ENCODE peak calls at places on chromosomes 11 and 22, in eight cellular contexts. B, C, T, R, P, J, M and H are unnamed samples.
A peak's percentile ranks its signal among the peaks of the same experiment; 100 is the strongest.

GRCh38 chr11:16184588-16184987 is 171.8 kb downstream of the SOX6 start:
- DNase-seq in B (no peak), C (no peak), T (no peak), R (no peak), P (peak; percentile 79), J (peak; percentile 34), M (peak; percentile 70), H (no peak)

GRCh38 chr11:128472128-128473110 is 114.9 kb downstream of the ETS1 start:
- DNase-seq in B (no peak), C (no peak), T (no peak), R (no peak), P (peak; percentile 47), J (peak; percentile 56), M (no peak), H (no peak)

GRCh38 chr11:59135648-59136461 is 6.8 kb upstream of the FAM111A start:
- DNase-seq in B (peak; percentile 74), C (peak; percentile 81), T (peak; percentile 84), R (peak; percentile 81), P (peak; percentile 73), J (peak; percentile 84), M (peak; percentile 53), H (peak; percentile 82)

GRCh38 chr11:94732617-94733292 is 35.4 kb upstream of the AMOTL1 start:
- DNase-seq in B (peak; percentile 68), C (peak; percentile 56), T (no peak), R (peak; percentile 51), P (peak; percentile 58), J (peak; percentile 73), M (no peak), H (no peak)

GRCh38 chr22:37632174-37633081 is 7.0 kb upstream of the SH3BP1 start:
- DNase-seq in B (no peak), C (no peak), T (no peak), R (no peak), P (no peak), J (no peak), M (no peak), H (no peak)

GRCh38 chr22:17131686-17132085 is 10.5 kb upstream of the TMEM121B start:
- DNase-seq in B (no peak), C (no peak), T (peak; percentile 65), R (no peak), P (no peak), J (no peak), M (peak; percentile 10), H (no peak)

GRCh38 chr11:18324381-18324780 is 2.0 kb downstream of the GTF2H1 start:
- DNase-seq in B (no peak), C (no peak), T (no peak), R (no peak), P (no peak), J (no peak), M (no peak), H (no peak)

GRCh38 chr11:94849836-94850235 is 81.7 kb downstream of the AMOTL1 start:
- DNase-seq in B (no peak), C (no peak), T (no peak), R (peak; percentile 31), P (no peak), J (peak; percentile 78), M (no peak), H (no peak)

GRCh38 chr11:11857769-11858168 is 16.0 kb downstream of the USP47 start:
- DNase-seq in B (no peak), C (no peak), T (no peak), R (no peak), P (no peak), J (no peak), M (peak; percentile 65), H (no peak)

GRCh38 chr22:33796494-33796893 is 123.8 kb downstream of the LARGE1 start:
- DNase-seq in B (no peak), C (no peak), T (no peak), R (no peak), P (no peak), J (no peak), M (no peak), H (no peak)

GRCh38 chr22:45818130-45819085 is 146.8 kb downstream of the ATXN10 start:
- DNase-seq in B (peak; percentile 71), C (peak; percentile 30), T (peak; percentile 51), R (peak; percentile 44), P (peak; percentile 20), J (no peak), M (no peak), H (no peak)

GRCh38 chr11:104163100-104164027 is 583 bp downstream of the PDGFD start:
- DNase-seq in B (peak; percentile 54), C (peak; percentile 30), T (peak; percentile 48), R (peak; percentile 41), P (peak; percentile 20), J (peak; percentile 52), M (no peak), H (peak; percentile 31)

GRCh38 chr11:82750643-82751139 is 17.0 kb upstream of the FAM181B start:
- DNase-seq in B (no peak), C (no peak), T (peak; percentile 94), R (no peak), P (no peak), J (no peak), M (no peak), H (no peak)

GRCh38 chr11:70482529-70482917 is 84.2 kb downstream of the CTTN start:
- DNase-seq in B (peak; percentile 71), C (peak; percentile 62), T (no peak), R (peak; percentile 61), P (no peak), J (peak; percentile 39), M (no peak), H (no peak)

GRCh38 chr11:128824199-128825049 is 42.7 kb downstream of the KCNJ1 start:
- DNase-seq in B (no peak), C (no peak), T (no peak), R (no peak), P (peak; percentile 21), J (peak; percentile 32), M (no peak), H (no peak)

GRCh38 chr11:130710022-130710421 is 206.3 kb downstream of the SNX19 start:
- DNase-seq in B (no peak), C (no peak), T (no peak), R (no peak), P (no peak), J (no peak), M (no peak), H (no peak)

GRCh38 chr11:130715085-130715932 is 201.0 kb downstream of the SNX19 start:
- DNase-seq in B (no peak), C (no peak), T (no peak), R (no peak), P (no peak), J (no peak), M (no peak), H (no peak)

GRCh38 chr11:130710442-130711101 is 205.7 kb downstream of the SNX19 start:
- DNase-seq in B (peak; percentile 48), C (peak; percentile 24), T (no peak), R (no peak), P (peak; percentile 68), J (no peak), M (no peak), H (no peak)

GRCh38 chr11:130711193-130711592 is 205.1 kb downstream of the SNX19 start:
- DNase-seq in B (no peak), C (no peak), T (no peak), R (no peak), P (no peak), J (no peak), M (no peak), H (no peak)

GRCh38 chr11:130712480-130712879 is 203.8 kb downstream of the SNX19 start:
- DNase-seq in B (no peak), C (no peak), T (no peak), R (no peak), P (no peak), J (no peak), M (no peak), H (no peak)
- TF ChIP-seq CTCF in B (no peak), C (no peak), T (no peak), R (no peak), P (no peak), J (no peak), M (no peak), H (no peak)

GRCh38 chr11:66747480-66747879 is 18.5 kb upstream of the SPTBN2 start:
- DNase-seq in B (no peak), C (no peak), T (no peak), R (no peak), P (no peak), J (no peak), M (no peak), H (no peak)

GRCh38 chr11:66744485-66745355 is 15.7 kb upstream of the SPTBN2 start:
- DNase-seq in B (peak; percentile 81), C (peak; percentile 89), T (peak; percentile 90), R (peak; percentile 84), P (peak; percentile 47), J (peak; percentile 69), M (peak; percentile 94), H (peak; percentile 70)

GRCh38 chr11:66745356-66746235 is 16.6 kb upstream of the SPTBN2 start:
- DNase-seq in B (no peak), C (peak; percentile 17), T (peak; percentile 34), R (no peak), P (no peak), J (no peak), M (peak; percentile 74), H (no peak)

GRCh38 chr11:66739983-66740382 is 11.0 kb upstream of the SPTBN2 start:
- DNase-seq in B (no peak), C (no peak), T (no peak), R (no peak), P (no peak), J (no peak), M (no peak), H (no peak)

DNA sequence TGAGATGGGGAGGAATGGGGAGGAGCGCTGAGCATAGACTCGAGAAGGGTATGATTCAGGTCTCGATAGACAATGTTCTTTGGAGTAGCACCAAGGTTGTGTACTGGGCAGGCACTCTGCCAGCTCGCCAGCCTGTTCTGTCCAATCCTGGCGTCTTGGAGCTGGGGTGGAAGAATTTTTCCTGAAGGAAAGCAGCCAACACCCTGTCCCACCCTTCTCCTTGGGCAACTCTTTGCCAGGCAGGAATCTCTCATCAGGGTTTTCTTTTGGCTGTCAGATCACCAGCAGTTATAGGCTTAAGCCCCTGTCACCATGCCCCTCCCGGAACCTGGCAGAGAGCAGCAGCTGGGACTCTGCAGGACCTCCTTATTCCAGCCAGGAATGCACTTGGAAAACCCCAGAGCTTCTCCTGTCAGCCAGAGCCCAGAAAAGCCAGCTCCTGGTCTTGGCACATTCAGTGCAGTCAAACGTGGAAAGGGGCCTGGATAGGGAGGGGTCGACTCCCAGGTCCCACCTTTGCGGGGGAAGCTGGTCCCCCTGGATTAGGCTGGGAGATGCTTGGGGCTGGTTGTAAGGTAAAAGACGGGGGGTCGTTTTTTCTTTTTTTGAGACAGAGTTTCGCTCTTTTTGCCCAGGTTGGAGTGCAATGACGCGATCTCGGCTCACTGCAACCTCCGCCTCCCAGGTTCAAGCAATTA is 14.4 kb upstream of the SPTBN2 start:
- DNase-seq in B (no peak), C (no peak), T (peak; percentile 36), R (no peak), P (no peak), J (no peak), M (peak; percentile 42), H (no peak)
- H3K4me3 ChIP-seq in B (peak overlapping the region; percentile 95), C (peak overlapping the region; percentile 84), T (peak overlapping the region; percentile 80), R (peak overlapping the region; percentile 98), P (no peak overlapping the region), J (peak overlapping the region; percentile 52), M (no peak overlapping the region), H (peak overlapping the region; percentile 79)

GRCh38 chr11:48051217-48051848 is 71.0 kb downstream of the PTPRJ start:
- DNase-seq in B (no peak), C (no peak), T (no peak), R (no peak), P (no peak), J (no peak), M (no peak), H (no peak)
- H3K4me1 ChIP-seq in B (peaks cover 79% of the 10 kb centered on the region), C (peaks cover 29% of the 10 kb centered on the region), T (peaks cover 28% of the 10 kb centered on the region), R (peaks cover 26% of the 10 kb centered on the region), P (peaks cover 16% of the 10 kb centered on the region), J (peaks cover 14% of the 10 kb centered on the region), M (peaks cover 39% of the 10 kb centered on the region), H (peaks cover 8% of the 10 kb centered on the region)

GRCh38 chr11:56521955-56522354 is 21.1 kb downstream of the OR5M11 start:
- DNase-seq in B (no peak), C (no peak), T (peak; percentile 24), R (no peak), P (no peak), J (no peak), M (no peak), H (no peak)
- TF ChIP-seq CTCF in B (no peak), C (no peak), T (peak; percentile 61), R (no peak), P (no peak), J (no peak), M (peak; percentile 43), H (no peak)